ENCODE peak calls at places on chromosomes 3 and 15, in six cellular contexts. One of them, this sample, is unnamed.

GRCh38 chr3:42159706-42160472 is 68.7 kb downstream of the TRAK1 start:
- DNase-seq in neuronal stem cell: peak; percentile 51
- DNase-seq in H1: peak; percentile 82
- DNase-seq in mesenchymal stem cell: peak; percentile 34
- DNase-seq in IMR-90: no peak
- DNase-seq in H9: peak; percentile 97
- DNase-seq in this sample: peak; percentile 22

GRCh38 chr3:63559884-63560283 is 92.6 kb upstream of the SNTN start:
- DNase-seq in H1: no peak
- DNase-seq in neuronal stem cell: no peak
- DNase-seq in mesenchymal stem cell: no peak
- DNase-seq in IMR-90: no peak
- DNase-seq in H9: no peak
- DNase-seq in this sample: no peak

GRCh38 chr3:31248619-31248992 is 284.1 kb upstream of the STT3B start:
- DNase-seq in mesenchymal stem cell: no peak
- DNase-seq in IMR-90: no peak
- DNase-seq in neuronal stem cell: no peak
- DNase-seq in H1: no peak
- DNase-seq in H9: no peak
- DNase-seq in this sample: no peak

GRCh38 chr3:43632269-43632733 is 10.5 kb upstream of the ANO10 start:
- DNase-seq in mesenchymal stem cell: peak; percentile 73
- DNase-seq in H1: no peak
- DNase-seq in H9: no peak
- DNase-seq in neuronal stem cell: no peak
- DNase-seq in IMR-90: peak; percentile 90
- DNase-seq in this sample: peak; percentile 59

GRCh38 chr15:76904461-76905012 is 603 bp downstream of the SCAPER start:
- DNase-seq in IMR-90: peak; percentile 16
- DNase-seq in mesenchymal stem cell: peak; percentile 46
- DNase-seq in H1: no peak
- DNase-seq in neuronal stem cell: peak; percentile 38
- DNase-seq in H9: peak; percentile 60
- DNase-seq in this sample: peak; percentile 35

GRCh38 chr3:172341482-172342059 is 106.7 kb downstream of the GHSR start:
- DNase-seq in neuronal stem cell: peak; percentile 29
- DNase-seq in mesenchymal stem cell: peak; percentile 74
- DNase-seq in H1: no peak
- DNase-seq in H9: no peak
- DNase-seq in IMR-90: peak; percentile 70
- DNase-seq in this sample: peak; percentile 33

GRCh38 chr3:78893161-78893560 is 874.6 kb downstream of the ROBO1 start:
- DNase-seq in H1: no peak
- DNase-seq in neuronal stem cell: no peak
- DNase-seq in mesenchymal stem cell: no peak
- DNase-seq in IMR-90: no peak
- DNase-seq in H9: no peak
- DNase-seq in this sample: peak; percentile 77

GRCh38 chr15:34851007-34851406 is 55.7 kb upstream of the ACTC1 start:
- DNase-seq in H1: no peak
- DNase-seq in mesenchymal stem cell: no peak
- DNase-seq in H9: no peak
- DNase-seq in IMR-90: no peak
- DNase-seq in neuronal stem cell: no peak
- DNase-seq in this sample: no peak

GRCh38 chr3:191331443-191331842 is 1.1 kb upstream of the UTS2B start:
- DNase-seq in IMR-90: peak; percentile 66
- DNase-seq in mesenchymal stem cell: peak; percentile 74
- DNase-seq in H1: no peak
- DNase-seq in H9: no peak
- DNase-seq in neuronal stem cell: no peak
- DNase-seq in this sample: no peak

DNA sequence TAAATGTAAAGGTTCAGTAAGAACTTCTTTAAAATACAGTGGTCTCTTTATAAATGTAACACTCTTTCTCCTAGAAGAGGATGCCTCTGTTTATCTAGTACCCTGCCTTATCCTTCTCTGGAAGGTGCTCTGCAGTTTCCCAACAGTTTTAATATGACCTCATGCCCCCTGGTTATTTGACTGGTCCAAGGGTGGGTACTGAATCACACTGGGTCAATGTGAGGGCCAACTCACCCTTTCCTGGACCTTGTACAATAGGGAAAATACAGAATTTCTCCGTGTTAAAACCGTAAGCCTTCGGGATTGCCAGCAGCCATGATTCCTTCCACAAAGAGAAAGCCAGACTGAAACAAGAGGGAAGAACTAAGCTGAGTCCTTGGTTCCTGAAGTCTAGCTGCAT is 9.2 kb downstream of the DCBLD2 start:
- DNase-seq in mesenchymal stem cell: no peak
- DNase-seq in H9: no peak
- DNase-seq in IMR-90: no peak
- DNase-seq in neuronal stem cell: no peak
- DNase-seq in H1: no peak
- DNase-seq in this sample: no peak
- H3K4me2 ChIP-seq in mesenchymal stem cell: peak overlapping the region; percentile 46
- H3K4me2 ChIP-seq in H9: no peak overlapping the region
- H3K4me2 ChIP-seq in IMR-90: peak overlapping the region; percentile 50
- H3K4me2 ChIP-seq in neuronal stem cell: no peak overlapping the region
- H3K4me2 ChIP-seq in H1: no peak overlapping the region
- H3K4me2 ChIP-seq in this sample: no peak overlapping the region

GRCh38 chr3:52150860-52151259 is 3.4 kb downstream of the POC1A start:
- DNase-seq in neuronal stem cell: no peak
- DNase-seq in IMR-90: no peak
- DNase-seq in mesenchymal stem cell: no peak
- DNase-seq in H9: no peak
- DNase-seq in H1: no peak
- DNase-seq in this sample: no peak

GRCh38 chr3:52155912-52156311 is 1.7 kb upstream of the POC1A start:
- DNase-seq in neuronal stem cell: no peak
- DNase-seq in mesenchymal stem cell: no peak
- DNase-seq in H9: no peak
- DNase-seq in H1: no peak
- DNase-seq in IMR-90: no peak
- DNase-seq in this sample: no peak

GRCh38 chr3:52150357-52150756 is 3.9 kb downstream of the POC1A start:
- DNase-seq in IMR-90: no peak
- DNase-seq in H1: no peak
- DNase-seq in neuronal stem cell: no peak
- DNase-seq in mesenchymal stem cell: no peak
- DNase-seq in H9: no peak
- DNase-seq in this sample: no peak

GRCh38 chr3:52154135-52155094 is at the start of gene POC1A:
- DNase-seq in neuronal stem cell: peak; percentile 91
- DNase-seq in H9: peak; percentile 96
- DNase-seq in IMR-90: peak; percentile 98
- DNase-seq in H1: peak; percentile 80
- DNase-seq in mesenchymal stem cell: peak; percentile 99
- DNase-seq in this sample: peak; percentile 95

GRCh38 chr3:52153389-52154096 is 680 bp downstream of the POC1A start:
- DNase-seq in H1: peak; percentile 46
- DNase-seq in H9: peak; percentile 84
- DNase-seq in IMR-90: peak; percentile 11
- DNase-seq in mesenchymal stem cell: peak; percentile 25
- DNase-seq in neuronal stem cell: no peak
- DNase-seq in this sample: peak; percentile 62
- H2AK5ac ChIP-seq in H1: no peak overlapping the region
- H2AK5ac ChIP-seq in H9: no peak overlapping the region
- H2AK5ac ChIP-seq in IMR-90: no peak overlapping the region
- H2AK5ac ChIP-seq in mesenchymal stem cell: no peak overlapping the region
- H2AK5ac ChIP-seq in neuronal stem cell: peak overlapping the region; percentile 89
- H2AK5ac ChIP-seq in this sample: peak overlapping the region; percentile 56

DNA sequence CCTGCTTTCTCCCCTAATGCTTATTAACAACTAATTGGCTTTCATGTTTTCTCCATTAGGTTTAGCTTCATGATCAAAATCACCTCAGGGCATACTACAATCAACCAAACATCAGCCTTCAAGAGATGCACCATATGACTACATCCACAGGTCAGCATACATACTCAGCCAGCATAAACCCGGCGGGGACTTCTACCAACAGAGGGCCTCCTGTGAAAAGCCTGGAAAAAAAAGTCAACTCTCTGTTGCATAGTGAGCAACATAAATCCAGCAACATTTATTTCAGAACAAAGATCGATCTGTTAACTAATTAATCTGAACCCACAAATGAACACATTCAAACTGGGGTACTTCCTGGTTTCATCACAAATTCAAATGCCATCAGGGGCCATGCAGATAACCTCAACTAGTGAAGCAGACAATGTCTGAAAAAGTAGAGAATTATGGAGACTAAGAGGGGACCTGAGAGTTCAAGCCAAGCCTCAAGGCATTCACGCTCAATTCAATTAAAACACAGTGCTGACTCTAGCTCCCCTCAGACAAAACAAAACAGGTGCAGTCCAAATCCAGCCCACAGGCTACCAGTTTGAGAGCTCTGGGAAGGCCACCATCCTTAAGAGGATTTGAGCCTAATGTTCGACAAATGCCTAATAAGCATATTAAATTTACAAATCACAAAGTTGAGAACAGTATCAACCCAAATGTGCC is 124.5 kb downstream of the MAGI1 start:
- DNase-seq in H9: no peak
- DNase-seq in neuronal stem cell: no peak
- DNase-seq in IMR-90: no peak
- DNase-seq in H1: no peak
- DNase-seq in mesenchymal stem cell: no peak
- DNase-seq in this sample: no peak
- H3K14ac ChIP-seq in H9: no peak overlapping the region
- H3K14ac ChIP-seq in neuronal stem cell: no peak overlapping the region
- H3K14ac ChIP-seq in IMR-90: no peak overlapping the region
- H3K14ac ChIP-seq in H1: no peak overlapping the region
- H3K14ac ChIP-seq in mesenchymal stem cell: no peak overlapping the region
- H3K14ac ChIP-seq in this sample: no peak overlapping the region

GRCh38 chr3:38026856-38027255 is 2.6 kb downstream of the PLCD1 start:
- DNase-seq in IMR-90: no peak
- DNase-seq in H9: no peak
- DNase-seq in neuronal stem cell: no peak
- DNase-seq in mesenchymal stem cell: no peak
- DNase-seq in H1: no peak
- DNase-seq in this sample: no peak

GRCh38 chr3:38027466-38028465 is 1.7 kb downstream of the PLCD1 start:
- DNase-seq in H1: no peak
- DNase-seq in neuronal stem cell: no peak
- DNase-seq in IMR-90: no peak
- DNase-seq in mesenchymal stem cell: peak; percentile 16
- DNase-seq in H9: no peak
- DNase-seq in this sample: no peak

GRCh38 chr3:38029400-38030125 is at the start of gene PLCD1:
- DNase-seq in IMR-90: no peak
- DNase-seq in mesenchymal stem cell: peak; percentile 74
- DNase-seq in neuronal stem cell: peak; percentile 81
- DNase-seq in H1: no peak
- DNase-seq in H9: peak; percentile 89
- DNase-seq in this sample: peak; percentile 32

GRCh38 chr3:38030126-38031021 is 932 bp upstream of the PLCD1 start:
- DNase-seq in IMR-90: no peak
- DNase-seq in neuronal stem cell: no peak
- DNase-seq in mesenchymal stem cell: no peak
- DNase-seq in H9: no peak
- DNase-seq in H1: no peak
- DNase-seq in this sample: no peak

GRCh38 chr3:38028621-38029361 is 651 bp downstream of the PLCD1 start:
- DNase-seq in neuronal stem cell: peak; percentile 31
- DNase-seq in H9: no peak
- DNase-seq in mesenchymal stem cell: peak; percentile 14
- DNase-seq in H1: no peak
- DNase-seq in IMR-90: no peak
- DNase-seq in this sample: no peak
- H3K4me2 ChIP-seq in neuronal stem cell: peak overlapping the region; percentile 69
- H3K4me2 ChIP-seq in H9: peak overlapping the region; percentile 59
- H3K4me2 ChIP-seq in mesenchymal stem cell: peak overlapping the region; percentile 98
- H3K4me2 ChIP-seq in H1: peak overlapping the region; percentile 98
- H3K4me2 ChIP-seq in IMR-90: peak overlapping the region; percentile 35
- H3K4me2 ChIP-seq in this sample: peak overlapping the region; percentile 90

GRCh38 chr3:195120199-195120556 is 150.8 kb downstream of the XXYLT1 start:
- DNase-seq in mesenchymal stem cell: no peak
- DNase-seq in neuronal stem cell: no peak
- DNase-seq in H1: no peak
- DNase-seq in IMR-90: no peak
- DNase-seq in H9: no peak
- DNase-seq in this sample: no peak
- H2AK5ac ChIP-seq in mesenchymal stem cell: peak overlapping the region; percentile 72
- H2AK5ac ChIP-seq in neuronal stem cell: no peak overlapping the region
- H2AK5ac ChIP-seq in H1: peak overlapping the region; percentile 82
- H2AK5ac ChIP-seq in IMR-90: peak overlapping the region; percentile 98
- H2AK5ac ChIP-seq in H9: no peak overlapping the region
- H2AK5ac ChIP-seq in this sample: no peak overlapping the region

GRCh38 chr3:158460929-158461328 is 110.1 kb upstream of the MLF1 start:
- DNase-seq in neuronal stem cell: no peak
- DNase-seq in IMR-90: peak; percentile 45
- DNase-seq in H1: no peak
- DNase-seq in H9: no peak
- DNase-seq in mesenchymal stem cell: no peak
- DNase-seq in this sample: no peak
- H3K14ac ChIP-seq in neuronal stem cell: no peak overlapping the region
- H3K14ac ChIP-seq in IMR-90: no peak overlapping the region
- H3K14ac ChIP-seq in H1: no peak overlapping the region
- H3K14ac ChIP-seq in H9: no peak overlapping the region
- H3K14ac ChIP-seq in mesenchymal stem cell: no peak overlapping the region
- H3K14ac ChIP-seq in this sample: no peak overlapping the region

GRCh38 chr3:195209836-195210551 is 61.0 kb downstream of the XXYLT1 start:
- DNase-seq in mesenchymal stem cell: peak; percentile 25
- DNase-seq in H9: no peak
- DNase-seq in H1: no peak
- DNase-seq in neuronal stem cell: no peak
- DNase-seq in IMR-90: peak; percentile 60
- DNase-seq in this sample: no peak
- H3K4me2 ChIP-seq in mesenchymal stem cell: no peak overlapping the region
- H3K4me2 ChIP-seq in H9: no peak overlapping the region
- H3K4me2 ChIP-seq in H1: no peak overlapping the region
- H3K4me2 ChIP-seq in neuronal stem cell: no peak overlapping the region
- H3K4me2 ChIP-seq in IMR-90: peak overlapping the region; percentile 64
- H3K4me2 ChIP-seq in this sample: no peak overlapping the region

DNA sequence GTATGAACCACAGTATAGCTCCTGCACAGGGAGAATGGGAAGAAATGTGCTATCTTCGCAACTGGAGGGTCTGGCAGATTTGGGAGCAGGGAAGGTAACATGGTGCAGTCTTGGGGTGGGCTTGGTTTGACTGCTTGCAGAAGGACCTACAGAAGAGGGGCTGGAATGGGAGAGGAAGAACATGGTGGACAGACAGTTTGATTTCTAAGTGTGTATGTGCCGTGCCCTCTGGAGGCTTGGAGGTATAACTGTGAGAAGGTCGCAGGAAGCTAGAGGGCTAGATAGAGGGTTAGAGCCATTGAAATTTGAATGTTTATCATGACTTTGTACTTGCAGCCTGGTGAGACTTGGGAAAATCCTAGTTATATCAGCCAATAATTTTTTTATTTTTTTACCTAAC is 169.2 kb downstream of the SQOR start:
- DNase-seq in H1: no peak
- DNase-seq in mesenchymal stem cell: no peak
- DNase-seq in IMR-90: no peak
- DNase-seq in H9: no peak
- DNase-seq in neuronal stem cell: no peak
- DNase-seq in this sample: no peak
- H2AK5ac ChIP-seq in H1: no peak overlapping the region
- H2AK5ac ChIP-seq in mesenchymal stem cell: no peak overlapping the region
- H2AK5ac ChIP-seq in IMR-90: no peak overlapping the region
- H2AK5ac ChIP-seq in H9: no peak overlapping the region
- H2AK5ac ChIP-seq in neuronal stem cell: no peak overlapping the region
- H2AK5ac ChIP-seq in this sample: no peak overlapping the region